ENCODE peak calls at places on chromosome 18, in four cellular contexts. Z, Q, M and C are unnamed samples.

GRCh38 chr18:37665346-37665745 is 99.7 kb upstream of the CELF4 start:
- DNase-seq in Z (no peak), M (no peak), Q (no peak), C (no peak)

GRCh38 chr18:46096651-46097300 is 1.3 kb downstream of the ATP5F1A start:
- DNase-seq in M (peak), Z (no peak), Q (no peak), C (peak)

GRCh38 chr18:34632323-34632722 is 77.8 kb upstream of the DTNA start:
- DNase-seq in M (no peak), Q (no peak), Z (no peak), C (no peak)

GRCh38 chr18:30886998-30887397 is 155.5 kb downstream of the DSC3 start:
- DNase-seq in Q (no peak), Z (no peak), M (no peak), C (no peak)

GRCh38 chr18:49663755-49664085 is 101.9 kb downstream of the LIPG start:
- DNase-seq in Z (no peak), M (no peak), Q (no peak), C (no peak)

GRCh38 chr18:46329736-46330246 is 225.6 kb downstream of the HAUS1 start:
- DNase-seq in Z (no peak), Q (no peak), M (no peak), C (no peak)

GRCh38 chr18:9876867-9877654 is 8.7 kb upstream of the TXNDC2 start:
- DNase-seq in M (no peak), Z (no peak), Q (no peak), C (no peak)

GRCh38 chr18:58276640-58277456 is 232.8 kb downstream of the NEDD4L start:
- DNase-seq in Q (no peak), Z (no peak), M (no peak), C (no peak)

GRCh38 chr18:47756364-47757016 is 174.0 kb downstream of the SMAD2 start:
- DNase-seq in Z (peak), M (peak), Q (peak), C (peak)

GRCh38 chr18:43710135-43710534 is 432.8 kb upstream of the SYT4 start:
- DNase-seq in M (no peak), Z (no peak), Q (no peak), C (no peak)